ENCODE peak calls at places on chromosome 19, in six cellular contexts. R is dermis microvascular lymphatic vessel endothelial cell, J is NCI-H345, T is NCI-H1436, Z is HEK293T, D is upper lobe of right lung. G is an unnamed sample.
A peak's percentile ranks its signal among the peaks of the same experiment; 100 is the strongest.

GRCh38 chr19:4139614-4140236 is 13.7 kb upstream of the CREB3L3 start:
- DNase-seq in R (peak; percentile 47), J (peak; percentile 67), T (peak; percentile 47), Z (peak; percentile 91), D (peak; percentile 92), G (peak; percentile 71)

GRCh38 chr19:11027381-11027780 is 61.9 kb upstream of the LDLR start:
- DNase-seq in R (no peak), J (no peak), T (no peak), Z (no peak), D (no peak), G (no peak)

GRCh38 chr19:30150626-30151025 is 208.6 kb downstream of the URI1 start:
- DNase-seq in R (no peak), J (no peak), T (no peak), Z (no peak), D (no peak), G (no peak)

GRCh38 chr19:685457-685931 is 9.3 kb downstream of the FSTL3 start:
- DNase-seq in R (no peak), J (no peak), T (no peak), Z (no peak), D (no peak), G (no peak)

GRCh38 chr19:48934837-48935236 is 1.3 kb downstream of the DHDH start:
- DNase-seq in R (no peak), J (no peak), T (no peak), Z (no peak), D (no peak), G (no peak)

GRCh38 chr19:33404506-33404905 is 31.0 kb downstream of the CEBPG start:
- DNase-seq in R (no peak), J (no peak), T (no peak), Z (no peak), D (no peak), G (no peak)

GRCh38 chr19:49224856-49225255 is 67.3 kb downstream of the TRPM4 start:
- DNase-seq in R (peak; percentile 87), J (peak; percentile 41), T (peak; percentile 55), Z (peak; percentile 70), D (no peak), G (peak; percentile 61)

GRCh38 chr19:13095934-13096890 is 6.4 kb downstream of the LYL1 start:
- DNase-seq in R (peak; percentile 52), J (no peak), T (no peak), Z (peak; percentile 49), D (no peak), G (no peak)

GRCh38 chr19:3586707-3587346 is 1.5 kb downstream of the GIPC3 start:
- DNase-seq in R (no peak), J (no peak), T (no peak), Z (no peak), D (no peak), G (no peak)

GRCh38 chr19:18126097-18126496 is 26.9 kb upstream of the PIK3R2 start:
- DNase-seq in R (no peak), J (no peak), T (no peak), Z (no peak), D (no peak), G (no peak)

GRCh38 chr19:49712397-49712859 is 21.5 kb downstream of the CPT1C start:
- DNase-seq in R (no peak), J (no peak), T (no peak), Z (peak; percentile 94), D (no peak), G (peak; percentile 92)

GRCh38 chr19:39038098-39038497 is 5.7 kb upstream of the FBXO27 start:
- DNase-seq in R (peak; percentile 64), J (peak; percentile 56), T (no peak), Z (peak; percentile 79), D (peak; percentile 68), G (peak; percentile 37)

GRCh38 chr19:15448014-15448777 is 1.6 kb downstream of the WIZ start:
- DNase-seq in R (no peak), J (no peak), T (no peak), Z (no peak), D (no peak), G (no peak)

GRCh38 chr19:46621191-46622117 is 3.4 kb downstream of the PTGIR start:
- DNase-seq in R (no peak), J (no peak), T (no peak), Z (no peak), D (no peak), G (no peak)